ENCODE peak calls at places on chromosome 1, in four cellular contexts. Z is HCEC 1CT, W is non-pigmented ciliary epithelial cell, O is right cardiac atrium. C is an unnamed sample.

GRCh38 chr1:209356909-209357498 is 226.5 kb upstream of the CAMK1G start:
- DNase-seq in Z (no peak), W (no peak), O (no peak), C (no peak)

GRCh38 chr1:219027161-219027673 is 146.5 kb upstream of the LYPLAL1 start:
- DNase-seq in Z (no peak), W (no peak), O (no peak), C (no peak)

GRCh38 chr1:181121498-181121897 is 33.0 kb downstream of the IER5 start:
- DNase-seq in Z (no peak), W (no peak), O (no peak), C (no peak)

GRCh38 chr1:162404550-162405160 is 7.3 kb downstream of the SH2D1B start:
- DNase-seq in Z (peak), W (peak), O (no peak), C (no peak)

GRCh38 chr1:113307771-113308451 is 82.4 kb upstream of the MAGI3 start:
- DNase-seq in Z (peak), W (no peak), O (no peak), C (no peak)

GRCh38 chr1:8082945-8083344 is 56.8 kb upstream of the ERRFI1 start:
- DNase-seq in Z (peak), W (no peak), O (peak), C (no peak)

GRCh38 chr1:47658161-47658920 is 220.5 kb downstream of the FOXD2 start:
- DNase-seq in Z (no peak), W (no peak), O (no peak), C (no peak)

GRCh38 chr1:27478098-27478497 is 11.9 kb downstream of the WASF2 start:
- DNase-seq in Z (no peak), W (no peak), O (no peak), C (no peak)

GRCh38 chr1:69221492-69221990 is 346.2 kb upstream of the LRRC7 start:
- DNase-seq in Z (no peak), W (no peak), O (no peak), C (no peak)

GRCh38 chr1:209688746-209689234 is 13.6 kb downstream of the G0S2 start:
- DNase-seq in Z (peak), W (no peak), O (no peak), C (no peak)

GRCh38 chr1:36168538-36168937 is 12.6 kb downstream of the MAP7D1 start:
- DNase-seq in Z (no peak), W (no peak), O (no peak), C (no peak)

GRCh38 chr1:93608188-93609109 is 73.2 kb downstream of the BCAR3 start:
- DNase-seq in Z (no peak), W (no peak), O (no peak), C (peak)

GRCh38 chr1:151846062-151846568 is 6.5 kb upstream of the C2CD4D start:
- DNase-seq in Z (peak), W (peak), O (peak), C (peak)

GRCh38 chr1:6510493-6510892 is 19.0 kb upstream of the PLEKHG5 start:
- DNase-seq in Z (no peak), W (no peak), O (no peak), C (no peak)

GRCh38 chr1:232788235-232788872 is 16.9 kb upstream of the MAP10 start:
- DNase-seq in Z (no peak), W (no peak), O (no peak), C (no peak)

GRCh38 chr1:116372186-116372585 is 858 bp upstream of the ATP1A1 start:
- DNase-seq in Z (no peak), W (no peak), O (no peak), C (no peak)

GRCh38 chr1:224852901-224853568 is 76.4 kb upstream of the DNAH14 start:
- DNase-seq in Z (peak), W (no peak), O (no peak), C (peak)

GRCh38 chr1:235069577-235070563 is 58.8 kb downstream of the TOMM20 start:
- DNase-seq in Z (peak), W (no peak), O (peak), C (no peak)

GRCh38 chr1:108817016-108817415 is 39.9 kb downstream of the AKNAD1 start:
- DNase-seq in Z (peak), W (no peak), O (peak), C (no peak)

GRCh38 chr1:184866991-184867788 is 107.1 kb downstream of the NIBAN1 start:
- DNase-seq in Z (peak), W (peak), O (no peak), C (no peak)

GRCh38 chr1:43549921-43550597 is 19.4 kb downstream of the PTPRF start:
- DNase-seq in Z (no peak), W (no peak), O (peak), C (no peak)

GRCh38 chr1:150874455-150875196 is 1.8 kb downstream of the ARNT start:
- DNase-seq in Z (no peak), W (no peak), O (no peak), C (peak)

GRCh38 chr1:212173572-212173971 is 111.6 kb upstream of the PPP2R5A start:
- DNase-seq in Z (no peak), W (no peak), O (no peak), C (no peak)

GRCh38 chr1:41726899-41727748 is 191.6 kb downstream of the HIVEP3 start:
- DNase-seq in Z (no peak), W (no peak), O (peak), C (peak)

GRCh38 chr1:12161324-12161661 is 5.5 kb upstream of the TNFRSF1B start:
- DNase-seq in Z (no peak), W (no peak), O (no peak), C (no peak)

GRCh38 chr1:4084896-4085295 is 184.8 kb upstream of the C1orf174 start:
- DNase-seq in Z (no peak), W (no peak), O (no peak), C (no peak)

GRCh38 chr1:208766812-208767211 is 522.6 kb upstream of the PLXNA2 start:
- DNase-seq in Z (no peak), W (no peak), O (no peak), C (no peak)

GRCh38 chr1:248243204-248243603 is 12.0 kb downstream of the OR2M4 start:
- DNase-seq in Z (peak), W (peak), O (peak), C (no peak)

GRCh38 chr1:101259744-101260148 is 22.9 kb downstream of the S1PR1 start:
- DNase-seq in Z (peak), W (peak), O (no peak), C (peak)

GRCh38 chr1:59976194-59977074 is 49.9 kb upstream of the CYP2J2 start:
- DNase-seq in Z (peak), W (no peak), O (peak), C (peak)

GRCh38 chr1:151266315-151266714 is 11.8 kb downstream of the PSMD4 start:
- DNase-seq in Z (no peak), W (no peak), O (no peak), C (no peak)

GRCh38 chr1:224203243-224204016 is 20.4 kb downstream of the DEGS1 start:
- DNase-seq in Z (peak), W (peak), O (peak), C (no peak)